ENCODE peak calls at places on chromosomes 2 and 18, in four cellular contexts. One of them, this sample, is unnamed.

GRCh38 chr18:62768172-62768943 is 53.0 kb downstream of the PHLPP1 start:
- DNase-seq in mucosa of descending colon: no peak
- DNase-seq in neuronal stem cell: no peak
- DNase-seq in heart right ventricle: no peak
- DNase-seq in this sample: no peak

GRCh38 chr2:126886201-126886905 is 12.3 kb upstream of the TEX51 start:
- DNase-seq in mucosa of descending colon: peak; percentile 85
- DNase-seq in neuronal stem cell: peak; percentile 64
- DNase-seq in heart right ventricle: peak; percentile 26
- DNase-seq in this sample: peak; percentile 67

GRCh38 chr18:23094411-23095165 is 40.7 kb upstream of the CABLES1 start:
- DNase-seq in mucosa of descending colon: no peak
- DNase-seq in neuronal stem cell: no peak
- DNase-seq in heart right ventricle: no peak
- DNase-seq in this sample: no peak

GRCh38 chr2:50476174-50476573 is 555.8 kb downstream of the NRXN1 start:
- DNase-seq in mucosa of descending colon: no peak
- DNase-seq in neuronal stem cell: no peak
- DNase-seq in heart right ventricle: no peak
- DNase-seq in this sample: no peak

GRCh38 chr2:216424305-216424704 is 12.0 kb downstream of the SMARCAL1 start:
- DNase-seq in mucosa of descending colon: no peak
- DNase-seq in neuronal stem cell: no peak
- DNase-seq in heart right ventricle: no peak
- DNase-seq in this sample: no peak

GRCh38 chr2:42974697-42975357 is 182.4 kb upstream of the HAAO start:
- DNase-seq in mucosa of descending colon: peak; percentile 88
- DNase-seq in neuronal stem cell: peak; percentile 73
- DNase-seq in heart right ventricle: peak; percentile 79
- DNase-seq in this sample: peak; percentile 90

GRCh38 chr2:180505203-180505602 is 475.2 kb upstream of the UBE2E3 start:
- DNase-seq in mucosa of descending colon: no peak
- DNase-seq in neuronal stem cell: no peak
- DNase-seq in heart right ventricle: no peak
- DNase-seq in this sample: no peak

GRCh38 chr2:102703305-102703704 is 58.5 kb upstream of the TMEM182 start:
- DNase-seq in mucosa of descending colon: no peak
- DNase-seq in neuronal stem cell: no peak
- DNase-seq in heart right ventricle: no peak
- DNase-seq in this sample: no peak

GRCh38 chr2:230878599-230878965 is 13.8 kb downstream of the ITM2C start:
- DNase-seq in mucosa of descending colon: peak; percentile 60
- DNase-seq in neuronal stem cell: no peak
- DNase-seq in heart right ventricle: no peak
- DNase-seq in this sample: peak; percentile 67

GRCh38 chr18:62183578-62184195 is 3.2 kb downstream of the PIGN start:
- DNase-seq in mucosa of descending colon: no peak
- DNase-seq in neuronal stem cell: peak; percentile 33
- DNase-seq in heart right ventricle: peak; percentile 25
- DNase-seq in this sample: no peak

GRCh38 chr2:113723411-113723810 is 33.0 kb downstream of the SLC35F5 start:
- DNase-seq in mucosa of descending colon: no peak
- DNase-seq in neuronal stem cell: no peak
- DNase-seq in heart right ventricle: no peak
- DNase-seq in this sample: no peak

GRCh38 chr2:143732076-143732475 is 602.9 kb downstream of the ARHGAP15 start:
- DNase-seq in mucosa of descending colon: no peak
- DNase-seq in neuronal stem cell: no peak
- DNase-seq in heart right ventricle: no peak
- DNase-seq in this sample: no peak

GRCh38 chr2:216683846-216684245 is 11.5 kb downstream of the IGFBP5 start:
- DNase-seq in mucosa of descending colon: no peak
- DNase-seq in neuronal stem cell: no peak
- DNase-seq in heart right ventricle: no peak
- DNase-seq in this sample: peak; percentile 73

GRCh38 chr2:71545572-71546274 is 92.4 kb downstream of the DYSF start:
- DNase-seq in mucosa of descending colon: peak; percentile 53
- DNase-seq in neuronal stem cell: peak; percentile 72
- DNase-seq in heart right ventricle: peak; percentile 55
- DNase-seq in this sample: peak; percentile 78

GRCh38 chr2:96264086-96264485 is 1.7 kb downstream of the TMEM127 start:
- DNase-seq in mucosa of descending colon: no peak
- DNase-seq in neuronal stem cell: no peak
- DNase-seq in heart right ventricle: no peak
- DNase-seq in this sample: no peak

GRCh38 chr18:1513519-1513918 is 608.8 kb downstream of the ADCYAP1 start:
- DNase-seq in mucosa of descending colon: no peak
- DNase-seq in neuronal stem cell: no peak
- DNase-seq in heart right ventricle: no peak
- DNase-seq in this sample: no peak

GRCh38 chr2:227871375-227871788 is at the start of gene DAW1:
- DNase-seq in mucosa of descending colon: peak; percentile 74
- DNase-seq in neuronal stem cell: peak; percentile 61
- DNase-seq in heart right ventricle: peak; percentile 26
- DNase-seq in this sample: peak; percentile 79

GRCh38 chr2:237653791-237654558 is 26.6 kb downstream of the LRRFIP1 start:
- DNase-seq in mucosa of descending colon: no peak
- DNase-seq in neuronal stem cell: no peak
- DNase-seq in heart right ventricle: no peak
- DNase-seq in this sample: no peak

GRCh38 chr2:1736997-1737480 is 7.3 kb downstream of the PXDN start:
- DNase-seq in mucosa of descending colon: peak; percentile 21
- DNase-seq in neuronal stem cell: no peak
- DNase-seq in heart right ventricle: no peak
- DNase-seq in this sample: peak; percentile 67

GRCh38 chr2:1739322-1739957 is 4.9 kb downstream of the PXDN start:
- DNase-seq in mucosa of descending colon: no peak
- DNase-seq in neuronal stem cell: no peak
- DNase-seq in heart right ventricle: no peak
- DNase-seq in this sample: no peak

GRCh38 chr2:1738646-1739302 is 5.5 kb downstream of the PXDN start:
- DNase-seq in mucosa of descending colon: no peak
- DNase-seq in neuronal stem cell: no peak
- DNase-seq in heart right ventricle: no peak
- DNase-seq in this sample: peak; percentile 72

GRCh38 chr2:1739961-1740713 is 4.2 kb downstream of the PXDN start:
- DNase-seq in mucosa of descending colon: no peak
- DNase-seq in neuronal stem cell: no peak
- DNase-seq in heart right ventricle: no peak
- DNase-seq in this sample: peak; percentile 66

GRCh38 chr2:1738163-1738562 is 6.2 kb downstream of the PXDN start:
- DNase-seq in mucosa of descending colon: no peak
- DNase-seq in neuronal stem cell: no peak
- DNase-seq in heart right ventricle: no peak
- DNase-seq in this sample: no peak
- H3K36me3 ChIP-seq in mucosa of descending colon: no peaks in the 10 kb centered on the region
- H3K36me3 ChIP-seq in neuronal stem cell: peaks cover 5% of the 10 kb centered on the region
- H3K36me3 ChIP-seq in heart right ventricle: no peaks in the 10 kb centered on the region
- H3K36me3 ChIP-seq in this sample: no peaks in the 10 kb centered on the region

DNA sequence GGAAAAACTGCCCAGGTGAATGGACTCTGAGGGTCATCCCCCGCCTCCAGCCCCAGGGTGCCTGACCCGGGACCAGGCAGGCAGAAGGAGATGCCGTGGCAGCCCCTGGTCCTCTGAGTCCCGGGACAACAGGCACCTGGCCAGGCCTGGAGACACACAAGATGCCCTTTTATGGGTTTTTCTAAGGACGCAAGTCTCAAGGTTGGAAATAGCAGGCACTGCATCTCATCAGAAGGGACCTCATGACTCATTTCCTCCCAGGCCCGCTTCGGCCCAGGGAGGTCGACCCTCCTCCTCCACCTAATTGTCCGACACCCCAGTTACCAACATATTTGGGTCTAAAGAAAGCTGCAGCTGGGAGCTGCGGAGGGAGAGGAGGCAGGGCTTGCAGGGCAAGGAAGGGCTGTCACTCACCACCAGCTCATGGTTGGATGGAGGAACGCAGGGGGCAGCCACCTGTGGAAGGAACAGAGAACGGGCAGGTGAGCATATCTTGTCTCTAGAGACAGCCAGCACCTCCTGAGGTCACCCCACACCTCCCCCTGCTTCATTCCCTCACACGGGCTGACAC is 82.9 kb downstream of the TNS1 start:
- DNase-seq in mucosa of descending colon: no peak
- DNase-seq in neuronal stem cell: no peak
- DNase-seq in heart right ventricle: no peak
- DNase-seq in this sample: peak; percentile 93
- H3K4me1 ChIP-seq in mucosa of descending colon: peaks cover 5% of the 10 kb centered on the region
- H3K4me1 ChIP-seq in neuronal stem cell: peaks cover 30% of the 10 kb centered on the region
- H3K4me1 ChIP-seq in heart right ventricle: peaks cover 99% of the 10 kb centered on the region
- H3K4me1 ChIP-seq in this sample: peaks cover 3% of the 10 kb centered on the region

GRCh38 chr2:201279079-201279478 is 18.7 kb downstream of the CASP8 start:
- DNase-seq in mucosa of descending colon: no peak
- DNase-seq in neuronal stem cell: no peak
- DNase-seq in heart right ventricle: no peak
- DNase-seq in this sample: no peak
- H3K36me3 ChIP-seq in mucosa of descending colon: no peaks in the 10 kb centered on the region
- H3K36me3 ChIP-seq in neuronal stem cell: no peaks in the 10 kb centered on the region
- H3K36me3 ChIP-seq in heart right ventricle: peaks cover 5% of the 10 kb centered on the region
- H3K36me3 ChIP-seq in this sample: peaks cover 4% of the 10 kb centered on the region

DNA sequence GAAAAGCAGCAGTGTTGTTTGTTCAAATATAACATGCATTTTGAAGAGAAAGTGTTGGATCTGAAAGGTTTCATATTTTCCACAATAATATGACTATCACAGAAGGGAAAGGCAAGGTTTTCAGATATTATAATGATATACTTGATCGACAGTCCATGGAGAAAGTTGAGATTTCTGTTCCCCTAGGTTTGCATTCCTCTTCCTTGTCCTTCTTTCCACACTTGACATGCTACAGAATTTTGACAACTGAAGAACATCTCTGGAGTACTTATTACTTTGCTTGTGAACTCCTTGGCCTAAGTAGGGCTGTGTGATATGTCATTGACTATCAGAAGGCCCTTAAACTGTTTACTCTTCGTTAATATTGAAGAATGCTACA is 46.5 kb downstream of the TMEFF2 start:
- DNase-seq in mucosa of descending colon: no peak
- DNase-seq in neuronal stem cell: no peak
- DNase-seq in heart right ventricle: no peak
- DNase-seq in this sample: no peak
- H3K4me1 ChIP-seq in mucosa of descending colon: no peaks in the 10 kb centered on the region
- H3K4me1 ChIP-seq in neuronal stem cell: peaks cover 10% of the 10 kb centered on the region
- H3K4me1 ChIP-seq in heart right ventricle: peaks cover 5% of the 10 kb centered on the region
- H3K4me1 ChIP-seq in this sample: peaks cover 7% of the 10 kb centered on the region

This sample was measured in aorta.